ENCODE peak calls at places on chromosomes 4 and X, in eight cellular contexts. B, E, F, P, D, O, H and Z are unnamed samples.

GRCh38 chr4:6893449-6894085 is 16.1 kb upstream of the TBC1D14 start:
- DNase-seq in B (no peak), E (no peak), F (no peak), P (no peak), D (no peak), O (peak; percentile 73), H (no peak), Z (no peak)

GRCh38 chr4:161237495-161237894 is 926.3 kb downstream of the FSTL5 start:
- DNase-seq in B (no peak), E (no peak), F (no peak), P (no peak), D (no peak), O (no peak), H (no peak), Z (no peak)

GRCh38 chrX:23901805-23902204 is 5.9 kb downstream of the APOO start:
- DNase-seq in B (no peak), E (peak; percentile 92), F (peak; percentile 50), P (peak; percentile 78), D (no peak), O (peak; percentile 73), H (no peak), Z (peak; percentile 44)

GRCh38 chr4:25783943-25784342 is 78.8 kb downstream of the SEL1L3 start:
- DNase-seq in B (no peak), E (no peak), F (no peak), P (no peak), D (no peak), O (no peak), H (peak; percentile 5), Z (no peak)

GRCh38 chr4:88308587-88308986 is 24.2 kb upstream of the PPM1K start:
- DNase-seq in B (no peak), E (no peak), F (no peak), P (peak; percentile 12), D (no peak), O (no peak), H (no peak), Z (no peak)

GRCh38 chr4:4289575-4289929 is 402 bp downstream of the LYAR start:
- DNase-seq in B (no peak), E (no peak), F (no peak), P (peak; percentile 20), D (no peak), O (no peak), H (no peak), Z (no peak)

GRCh38 chrX:40734956-40735317 is 405 bp downstream of the MED14 start:
- DNase-seq in B (no peak), E (peak; percentile 18), F (no peak), P (no peak), D (no peak), O (peak; percentile 27), H (no peak), Z (no peak)

GRCh38 chr4:101284546-101284945 is 62.8 kb downstream of the PPP3CA start:
- DNase-seq in B (no peak), E (no peak), F (no peak), P (peak; percentile 34), D (no peak), O (no peak), H (no peak), Z (no peak)

GRCh38 chr4:105145913-105146285 is 777 bp upstream of the TET2 start:
- DNase-seq in B (no peak), E (no peak), F (no peak), P (no peak), D (no peak), O (peak; percentile 10), H (no peak), Z (no peak)

GRCh38 chr4:99436976-99437655 is 2.0 kb upstream of the ADH7 start:
- DNase-seq in B (peak; percentile 20), E (no peak), F (no peak), P (peak; percentile 35), D (no peak), O (no peak), H (no peak), Z (no peak)

GRCh38 chrX:72304877-72305276 is 837 bp downstream of the CITED1 start:
- DNase-seq in B (no peak), E (no peak), F (no peak), P (no peak), D (no peak), O (no peak), H (no peak), Z (no peak)

GRCh38 chrX:44224760-44225159 is 118.7 kb downstream of the EFHC2 start:
- DNase-seq in B (no peak), E (no peak), F (no peak), P (no peak), D (no peak), O (no peak), H (no peak), Z (no peak)

GRCh38 chrX:107718156-107718621 is 57.4 kb downstream of the TSC22D3 start:
- DNase-seq in B (peak; percentile 33), E (peak; percentile 79), F (peak; percentile 27), P (peak; percentile 70), D (peak; percentile 61), O (peak; percentile 89), H (peak; percentile 9), Z (peak; percentile 52)

GRCh38 chr4:122827899-122828601 is 1.4 kb downstream of the FGF2 start:
- DNase-seq in B (no peak), E (no peak), F (peak; percentile 65), P (peak; percentile 48), D (peak; percentile 38), O (peak; percentile 52), H (no peak), Z (peak; percentile 49)

GRCh38 chr4:95267081-95267480 is 281.7 kb downstream of the UNC5C start:
- DNase-seq in B (no peak), E (no peak), F (peak; percentile 24), P (peak; percentile 56), D (no peak), O (no peak), H (no peak), Z (no peak)

GRCh38 chrX:56232221-56233082 is at the start of gene KLF8:
- DNase-seq in B (no peak), E (no peak), F (no peak), P (peak; percentile 58), D (peak; percentile 54), O (no peak), H (no peak), Z (peak; percentile 26)

GRCh38 chrX:25048176-25048575 is 32.4 kb upstream of the ARX start:
- DNase-seq in B (no peak), E (no peak), F (no peak), P (no peak), D (no peak), O (no peak), H (no peak), Z (no peak)

GRCh38 chr4:76704133-76704881 is 193.6 kb downstream of the SOWAHB start:
- DNase-seq in B (no peak), E (no peak), F (peak; percentile 24), P (peak; percentile 88), D (no peak), O (peak; percentile 85), H (no peak), Z (no peak)

GRCh38 chr4:126269106-126269505 is 954.4 kb downstream of the FAT4 start:
- DNase-seq in B (no peak), E (no peak), F (no peak), P (no peak), D (no peak), O (no peak), H (no peak), Z (no peak)

GRCh38 chr4:12761694-12762093 is 722.4 kb downstream of the RAB28 start:
- DNase-seq in B (no peak), E (no peak), F (no peak), P (peak; percentile 8), D (no peak), O (no peak), H (no peak), Z (no peak)

GRCh38 chr4:453267-453666 is 45.7 kb downstream of the ZNF721 start:
- DNase-seq in B (no peak), E (no peak), F (no peak), P (no peak), D (no peak), O (no peak), H (no peak), Z (no peak)

GRCh38 chr4:72567821-72568620 is 1.0 kb downstream of the ADAMTS3 start:
- DNase-seq in B (peak; percentile 78), E (peak; percentile 15), F (no peak), P (peak; percentile 73), D (peak; percentile 84), O (no peak), H (peak; percentile 14), Z (peak; percentile 7)

GRCh38 chr4:186813377-186814068 is 89.9 kb upstream of the FAT1 start:
- DNase-seq in B (no peak), E (no peak), F (no peak), P (no peak), D (no peak), O (peak; percentile 61), H (no peak), Z (no peak)

GRCh38 chr4:21709761-21710160 is 238.8 kb downstream of the KCNIP4 start:
- DNase-seq in B (no peak), E (no peak), F (no peak), P (no peak), D (no peak), O (no peak), H (no peak), Z (no peak)

GRCh38 chrX:23435575-23435974 is 100.9 kb downstream of the PTCHD1 start:
- DNase-seq in B (no peak), E (no peak), F (no peak), P (no peak), D (no peak), O (no peak), H (no peak), Z (no peak)